ENCODE peak calls at places on chromosome X, in ten cellular contexts. Z, W, Y, H, M, X, R, E, J and S are unnamed samples.
A peak's percentile ranks its signal among the peaks of the same experiment; 100 is the strongest.

GRCh38 chrX:57817302-57817701 is 93.0 kb downstream of the ZXDA start:
- DNase-seq in H (peak; percentile 0), E (peak; percentile 5), M (no peak), J (no peak), X (no peak), R (no peak), Y (no peak), Z (peak; percentile 4), W (no peak), S (no peak)

GRCh38 chrX:119669424-119670037 is 23.4 kb downstream of the SEPTIN6 start:
- DNase-seq in Y (no peak), W (no peak), Z (no peak), J (peak; percentile 25), H (peak; percentile 10), E (no peak), R (peak; percentile 37), M (peak; percentile 68), X (no peak), S (no peak)

GRCh38 chrX:144681501-144681900 is 565.8 kb upstream of the SPANXN1 start:
- DNase-seq in W (no peak), Z (no peak), M (no peak), J (no peak), R (peak; percentile 56), H (no peak), Y (no peak), E (no peak), X (no peak), S (no peak)

GRCh38 chrX:115561605-115562491 is 874 bp downstream of the PLS3 start:
- DNase-seq in R (peak; percentile 42), H (peak; percentile 55), W (peak; percentile 36), Y (peak; percentile 74), J (peak; percentile 80), X (no peak), E (peak; percentile 41), M (peak; percentile 52), Z (peak; percentile 49), S (no peak)

GRCh38 chrX:69196666-69197065 is 31.4 kb upstream of the PJA1 start:
- DNase-seq in X (no peak), R (no peak), J (no peak), Y (no peak), E (no peak), M (no peak), H (no peak), W (no peak), Z (no peak), S (no peak)

GRCh38 chrX:437636-438390 is 51.1 kb upstream of the PPP2R3B start:
- DNase-seq in E (no peak), J (no peak), Y (peak; percentile 13), H (no peak), R (no peak), Z (peak; percentile 12), W (no peak), M (no peak), X (no peak), S (no peak)

GRCh38 chrX:100979881-100980607 is 10.5 kb downstream of the ARL13A start:
- DNase-seq in R (peak; percentile 15), E (no peak), Y (no peak), J (no peak), M (no peak), Z (no peak), H (no peak), X (no peak), W (peak; percentile 7), S (no peak)

GRCh38 chrX:63686878-63687714 is 97.9 kb downstream of the ARHGEF9 start:
- DNase-seq in J (peak; percentile 35), E (peak; percentile 73), H (peak; percentile 48), Z (peak; percentile 24), M (peak; percentile 38), X (no peak), Y (no peak), R (peak; percentile 48), W (peak; percentile 17), S (no peak)

GRCh38 chrX:107579956-107580355 is 48.4 kb upstream of the PRPS1 start:
- DNase-seq in E (no peak), X (no peak), R (no peak), M (no peak), W (no peak), H (peak; percentile 70), Z (no peak), Y (no peak), J (no peak), S (no peak)

GRCh38 chrX:30153881-30154260 is 61.5 kb upstream of the MAGEB2 start:
- DNase-seq in E (no peak), Z (no peak), M (no peak), H (no peak), R (peak; percentile 8), X (no peak), W (no peak), J (no peak), Y (no peak), S (no peak)

GRCh38 chrX:150569155-150569477 is 695 bp downstream of the MTM1 start:
- DNase-seq in R (peak; percentile 28), Y (peak; percentile 64), Z (no peak), M (no peak), W (no peak), E (no peak), X (no peak), H (peak; percentile 40), J (peak; percentile 46), S (peak; percentile 47)

DNA sequence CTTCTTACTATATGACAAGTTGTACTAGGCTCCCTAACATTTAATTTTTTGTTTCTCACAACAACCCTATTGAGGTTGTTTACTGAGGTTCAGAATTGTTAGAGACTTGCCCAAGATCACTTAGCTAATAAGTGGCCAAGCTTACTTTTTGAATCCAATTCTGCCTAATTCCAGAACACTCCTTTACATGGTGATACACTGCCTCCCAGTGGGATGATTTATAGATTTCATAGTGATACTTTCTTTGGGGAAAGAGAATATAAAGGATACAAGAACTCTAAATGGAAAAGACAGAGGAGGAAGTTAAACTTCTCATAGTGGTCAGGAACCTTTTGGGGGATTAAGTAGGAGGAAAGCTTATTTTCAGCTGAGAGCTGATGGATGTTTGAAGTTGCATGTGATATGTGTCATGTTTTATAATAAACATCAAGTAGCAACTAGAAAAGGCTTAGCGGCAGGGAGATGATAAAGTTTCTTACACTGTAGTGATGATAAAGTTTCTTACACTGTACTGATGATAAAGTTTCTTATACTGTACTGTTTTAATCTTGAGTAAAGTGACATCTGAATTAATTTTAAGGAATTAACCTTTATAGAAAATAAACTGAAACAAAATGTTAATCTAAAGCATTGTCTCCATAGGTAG is 15.3 kb downstream of the STAG2 start:
- DNase-seq in H (peak; percentile 68), R (peak; percentile 36), Z (no peak), X (no peak), J (peak; percentile 5), E (peak; percentile 17), M (peak; percentile 57), W (no peak), Y (no peak), S (no peak)
- TF ChIP-seq CTCF in H (peak; percentile 11), R (no peak), Z (no peak), X (no peak), J (peak; percentile 28), E (peak; percentile 15), M (no peak), W (no peak), Y (peak; percentile 29), S (peak; percentile 31)

GRCh38 chrX:145825896-145826295 is 8.3 kb downstream of the SLITRK2 start:
- DNase-seq in J (peak; percentile 57), Z (no peak), E (peak; percentile 36), W (peak; percentile 4), H (peak; percentile 43), X (no peak), R (peak; percentile 23), Y (no peak), M (no peak), S (no peak)
- TF ChIP-seq CTCF in J (peak; percentile 58), Z (no peak), E (peak; percentile 45), W (no peak), H (peak; percentile 27), X (no peak), R (peak; percentile 23), Y (no peak), M (no peak), S (no peak)

GRCh38 chrX:32483534-32484136 is 727.7 kb downstream of the DMD start:
- DNase-seq in J (peak; percentile 25), W (no peak), M (no peak), Y (no peak), E (peak; percentile 56), X (no peak), H (peak; percentile 16), R (no peak), Z (no peak), S (no peak)
- TF ChIP-seq CTCF in J (peak; percentile 64), W (no peak), M (no peak), Y (no peak), E (peak; percentile 46), X (no peak), H (peak; percentile 29), R (peak; percentile 20), Z (no peak), S (no peak)

DNA sequence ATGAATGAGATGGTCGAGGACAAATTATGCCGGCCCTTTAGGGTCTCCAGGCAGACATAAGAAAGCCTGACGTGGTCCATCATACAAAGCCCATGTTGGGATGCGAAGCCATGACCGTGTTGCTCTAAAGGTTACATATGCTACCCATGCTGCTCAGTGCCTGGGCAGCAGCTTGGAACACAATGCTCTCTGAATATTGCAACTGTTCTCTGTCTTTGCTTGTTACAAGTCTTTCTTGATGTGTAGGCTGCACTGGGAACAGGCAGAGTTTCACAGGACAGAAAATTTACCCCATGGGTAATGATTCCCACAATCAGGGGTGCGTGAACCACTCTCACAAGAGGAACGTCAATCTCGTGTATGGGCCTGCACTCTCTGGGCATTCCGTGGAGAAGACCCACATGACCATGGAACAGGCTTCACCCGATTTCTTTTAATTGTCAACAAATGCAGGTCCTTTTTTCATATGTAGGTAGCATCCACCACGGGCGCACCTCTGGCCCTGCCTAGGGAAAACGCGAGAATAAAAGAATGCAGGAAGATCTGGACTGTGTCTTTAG is 66.3 kb downstream of the NBDY start:
- DNase-seq in W (no peak), X (no peak), H (no peak), Z (no peak), M (no peak), E (no peak), R (no peak), Y (no peak), J (no peak), S (no peak)
- TF ChIP-seq CTCF in W (no peak), X (no peak), H (no peak), Z (no peak), M (no peak), E (no peak), R (no peak), Y (no peak), J (no peak), S (no peak)

GRCh38 chrX:94058728-94059382 is 384.8 kb downstream of the FAM133A start:
- DNase-seq in M (no peak), X (no peak), Z (peak; percentile 6), E (peak; percentile 54), R (no peak), J (peak; percentile 76), H (no peak), Y (no peak), W (peak; percentile 1), S (no peak)
- TF ChIP-seq CTCF in M (no peak), X (no peak), Z (peak; percentile 19), E (peak; percentile 60), R (peak; percentile 26), J (peak; percentile 84), H (no peak), Y (peak; percentile 47), W (no peak), S (no peak)

DNA sequence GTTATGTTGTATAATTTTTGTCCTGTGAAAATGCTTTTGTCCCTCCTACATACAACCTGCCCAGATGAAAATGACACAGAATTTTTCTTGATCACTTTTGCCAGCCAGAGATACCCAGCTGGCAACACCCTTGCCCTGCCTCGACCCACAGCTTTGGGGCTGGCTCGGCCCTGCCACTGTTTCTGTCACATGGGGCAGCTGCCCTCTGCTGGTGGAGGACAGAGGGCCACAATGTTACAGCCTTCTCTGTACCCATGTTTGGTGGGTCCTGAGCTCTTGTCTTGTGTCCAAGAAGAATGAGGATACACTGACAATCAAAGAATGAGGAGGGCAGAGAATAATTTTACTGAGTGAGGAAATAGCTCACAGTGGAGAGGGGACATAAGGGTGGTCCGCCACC is 31.1 kb downstream of the BMP15 start:
- DNase-seq in X (no peak), M (no peak), E (peak; percentile 24), J (peak; percentile 5), W (peak; percentile 30), R (no peak), H (no peak), Y (no peak), Z (no peak), S (no peak)
- TF ChIP-seq CTCF in X (no peak), M (peak; percentile 18), E (peak; percentile 35), J (no peak), W (peak; percentile 53), R (no peak), H (peak; percentile 10), Y (peak; percentile 24), Z (peak; percentile 25), S (no peak)